ENCODE peak calls at places on chromosome 21, in ten cellular contexts. K is heart left ventricle, G is left lung, X is mammary epithelial cell, V is tibial nerve, Q is neural progenitor cell, B is BE2C, C is colonic mucosa, Y is right atrium auricular region, Z is left ventricle myocardium inferior. M is an unnamed sample.

GRCh38 chr21:22225299-22225698 is 1227.1 kb downstream of the NCAM2 start:
- DNase-seq in Q (no peak), Z (no peak), G (no peak), Y (no peak), X (no peak), B (no peak), V (no peak), C (no peak), K (no peak), M (no peak)

GRCh38 chr21:25927195-25927880 is 192.6 kb downstream of the GABPA start:
- DNase-seq in K (no peak), Z (no peak), Y (no peak), C (no peak), V (no peak), X (no peak), G (no peak), Q (no peak), B (no peak), M (no peak)

GRCh38 chr21:37168666-37169065 is 95.6 kb downstream of the TTC3 start:
- DNase-seq in V (no peak), X (no peak), G (no peak), Q (no peak), Z (no peak), Y (no peak), C (no peak), B (no peak), K (no peak), M (no peak)

GRCh38 chr21:39033878-39034589 is 149.2 kb downstream of the PSMG1 start:
- DNase-seq in Y (peak; percentile 72), B (no peak), X (no peak), Q (no peak), Z (no peak), C (peak; percentile 94), K (no peak), G (peak; percentile 80), V (no peak), M (peak; percentile 63)

GRCh38 chr21:31316072-31316471 is 28.0 kb downstream of the TIAM1 start:
- DNase-seq in Y (no peak), C (no peak), V (no peak), K (no peak), Q (no peak), B (no peak), X (no peak), Z (no peak), G (no peak), M (no peak)

GRCh38 chr21:30251781-30252180 is 31.0 kb downstream of the KRTAP24-1 start:
- DNase-seq in B (no peak), G (no peak), V (no peak), C (no peak), Q (no peak), Y (no peak), Z (no peak), X (peak; percentile 81), K (no peak), M (no peak)

GRCh38 chr21:35737899-35738341 is 322.4 kb downstream of the SETD4 start:
- DNase-seq in Q (no peak), C (no peak), K (no peak), B (no peak), Z (peak; percentile 25), G (no peak), V (peak; percentile 40), X (no peak), Y (peak; percentile 61), M (no peak)

GRCh38 chr21:39094847-39095525 is 88.3 kb downstream of the PSMG1 start:
- DNase-seq in V (no peak), X (no peak), Q (no peak), B (no peak), Y (no peak), C (no peak), K (no peak), G (no peak), Z (no peak), M (no peak)

GRCh38 chr21:35011681-35012080 is 37.4 kb downstream of the RUNX1 start:
- DNase-seq in X (no peak), V (no peak), Y (no peak), G (no peak), C (no peak), K (no peak), Q (no peak), Z (no peak), B (no peak), M (no peak)

GRCh38 chr21:37536616-37537278 is 170.2 kb downstream of the DYRK1A start:
- DNase-seq in K (no peak), Q (no peak), Z (no peak), Y (no peak), G (no peak), X (no peak), V (no peak), C (no peak), B (no peak), M (no peak)

GRCh38 chr21:17416139-17416538 is 96.7 kb upstream of the CXADR start:
- DNase-seq in Q (no peak), V (no peak), K (no peak), B (no peak), Z (no peak), Y (no peak), G (no peak), X (no peak), C (no peak), M (no peak)

GRCh38 chr21:26124896-26125295 is 45.7 kb downstream of the APP start:
- DNase-seq in C (no peak), B (no peak), K (no peak), V (no peak), Q (no peak), Z (no peak), X (no peak), Y (no peak), G (no peak), M (no peak)

GRCh38 chr21:26686278-26686677 is 113.2 kb upstream of the CYYR1 start:
- DNase-seq in K (no peak), X (peak; percentile 48), Z (no peak), C (no peak), V (no peak), Q (no peak), B (peak; percentile 67), Y (no peak), G (no peak), M (no peak)

GRCh38 chr21:38428211-38428610 is 70.1 kb downstream of the ERG start:
- DNase-seq in Y (no peak), C (no peak), B (no peak), Z (no peak), G (no peak), Q (no peak), X (no peak), K (no peak), V (no peak), M (no peak)

GRCh38 chr21:40422851-40423635 is 423.9 kb downstream of the DSCAM start:
- DNase-seq in G (no peak), V (no peak), K (no peak), Z (no peak), C (no peak), X (no peak), B (peak; percentile 7), Y (no peak), Q (no peak), M (no peak)

GRCh38 chr21:39051561-39051949 is 131.7 kb downstream of the PSMG1 start:
- DNase-seq in V (no peak), X (peak; percentile 92), G (no peak), Z (no peak), Q (no peak), C (no peak), B (no peak), Y (no peak), K (no peak), M (no peak)

DNA sequence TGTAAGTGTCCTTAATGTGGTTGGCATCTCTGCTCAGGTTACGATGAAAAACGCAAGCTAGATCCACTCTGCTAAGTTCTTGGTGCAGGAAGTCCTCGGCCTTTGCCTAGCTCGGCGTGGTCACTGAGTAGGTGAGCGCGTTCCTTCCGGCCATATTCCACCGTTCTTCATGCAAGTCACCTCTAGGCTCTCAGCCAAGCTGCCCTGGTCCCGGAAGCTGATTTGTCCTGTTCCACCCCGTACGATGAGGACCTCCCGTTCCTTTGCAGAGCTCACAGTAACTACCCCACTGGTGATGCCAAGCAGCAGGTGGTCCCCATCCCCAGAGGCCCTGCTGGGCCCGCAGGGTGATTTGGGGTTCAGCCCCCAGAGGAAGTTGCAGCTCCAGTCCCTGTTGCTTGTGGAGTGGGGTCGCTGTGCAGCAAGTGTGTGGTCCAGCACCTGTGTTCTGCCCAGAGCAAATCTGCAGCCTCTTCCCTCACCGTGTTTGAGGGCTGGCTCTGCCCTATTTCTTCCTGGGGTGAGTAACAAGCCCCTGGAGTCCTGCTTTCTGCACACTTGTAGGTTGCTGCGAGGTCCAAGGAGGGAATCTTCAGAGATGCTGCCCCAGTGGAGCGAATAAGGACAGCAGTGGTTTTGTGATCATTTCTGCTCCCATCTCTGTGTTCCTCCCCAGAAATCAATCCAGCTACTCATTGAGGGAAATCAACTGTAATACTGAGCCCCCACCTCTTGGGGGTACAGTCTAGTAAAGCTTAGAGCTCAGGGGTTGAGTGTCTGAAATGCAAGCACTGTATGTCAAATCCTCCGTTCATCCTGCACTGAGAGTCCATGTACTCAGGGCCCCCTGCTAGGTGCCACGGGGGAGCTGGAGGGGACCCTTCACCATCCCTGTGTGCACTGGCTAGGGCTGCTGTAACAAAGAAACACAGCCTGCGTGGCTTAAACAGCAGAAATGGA is 2.3 kb downstream of the UMODL1 start:
- DNase-seq in Q (no peak), Z (no peak), X (no peak), K (peak; percentile 57), C (no peak), G (no peak), V (no peak), B (no peak), Y (no peak), M (no peak)
- TF ChIP-seq CTCF in Q (no peak), Z (no peak), X (no peak), K (no peak), C (no peak), G (no peak), V (no peak), B (no peak), Y (no peak), M (no peak)

DNA sequence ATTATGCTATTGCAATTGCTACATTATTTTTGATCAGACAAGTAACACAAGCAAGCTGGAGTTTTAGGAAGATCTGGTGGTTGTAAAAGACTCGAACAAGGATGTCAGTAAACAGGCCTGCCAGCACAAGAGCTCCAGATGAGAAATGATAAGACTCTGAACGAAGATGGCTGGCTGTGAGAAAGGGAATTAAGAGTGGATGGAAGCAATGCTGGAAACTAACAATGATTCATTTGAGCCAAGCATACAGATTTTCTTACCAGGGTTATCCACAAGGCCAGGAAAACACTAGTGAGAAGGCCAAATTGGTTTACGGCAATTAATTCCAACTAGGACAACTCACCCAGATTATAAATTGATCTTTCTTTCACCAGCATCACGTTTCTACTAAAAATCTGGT is 54.2 kb downstream of the NRIP1 start:
- DNase-seq in X (no peak), B (no peak), Y (no peak), Z (no peak), C (no peak), G (no peak), V (no peak), K (no peak), Q (no peak), M (no peak)
- H3K4me1 ChIP-seq in X (peaks cover 5% of the 10 kb centered on the region), B (peaks cover 21% of the 10 kb centered on the region), Y (no peaks in the 10 kb centered on the region), Z (peaks cover 24% of the 10 kb centered on the region), C (no peaks in the 10 kb centered on the region), G (no peaks in the 10 kb centered on the region), V (no peaks in the 10 kb centered on the region), K (peaks cover 13% of the 10 kb centered on the region), Q (peaks cover 8% of the 10 kb centered on the region), M (no peaks in the 10 kb centered on the region)

GRCh38 chr21:33588485-33589335 is at the start of gene DONSON:
- DNase-seq in Y (peak; percentile 83), K (peak; percentile 97), Z (peak; percentile 87), V (peak; percentile 68), G (peak; percentile 91), B (peak; percentile 94), C (peak; percentile 92), X (peak; percentile 77), Q (peak; percentile 96), M (peak; percentile 89)
- TF ChIP-seq CTCF in Y (no peak), K (no peak), Z (peak; percentile 37), V (no peak), G (no peak), B (no peak), C (no peak), X (no peak), Q (peak; percentile 14), M (no peak)

GRCh38 chr21:43938751-43939442 is 73.2 kb upstream of the TRAPPC10 start:
- DNase-seq in B (peak; percentile 83), G (peak; percentile 79), K (peak; percentile 91), Y (peak; percentile 82), X (peak; percentile 46), Z (peak; percentile 84), V (peak; percentile 44), C (peak; percentile 86), Q (peak; percentile 93), M (peak; percentile 83)
- H3K4me1 ChIP-seq in B (no peaks in the 10 kb centered on the region), G (no peaks in the 10 kb centered on the region), K (peaks cover 29% of the 10 kb centered on the region), Y (no peaks in the 10 kb centered on the region), X (peaks cover 4% of the 10 kb centered on the region), Z (peaks cover 49% of the 10 kb centered on the region), V (no peaks in the 10 kb centered on the region), C (no peaks in the 10 kb centered on the region), Q (peaks cover 6% of the 10 kb centered on the region), M (peaks cover 47% of the 10 kb centered on the region)

M was measured in stomach.